ENCODE peak calls at places on chromosomes 3 and 15, in six cellular contexts. O, A, Q, J, C and F are unnamed samples.

GRCh38 chr3:52408466-52408865 is 36.4 kb downstream of the SEMA3G start:
- DNase-seq in Q (no peak), C (no peak), J (no peak), O (no peak), A (peak; percentile 54), F (no peak)

GRCh38 chr3:72891053-72891855 is 3.4 kb downstream of the GXYLT2 start:
- DNase-seq in J (no peak), C (no peak), O (no peak), A (peak; percentile 81), Q (no peak), F (no peak)

GRCh38 chr3:170907519-170908234 is 760 bp downstream of the EIF5A2 start:
- DNase-seq in O (peak; percentile 11), C (no peak), Q (no peak), J (peak; percentile 4), A (peak; percentile 65), F (no peak)

GRCh38 chr3:31312400-31312799 is 220.3 kb upstream of the STT3B start:
- DNase-seq in J (no peak), C (no peak), A (no peak), Q (no peak), O (no peak), F (no peak)

GRCh38 chr3:192514081-192514753 is 213.1 kb downstream of the FGF12 start:
- DNase-seq in Q (no peak), J (no peak), A (no peak), C (no peak), O (no peak), F (no peak)

GRCh38 chr3:58403513-58404109 is 30.0 kb downstream of the PDHB start:
- DNase-seq in O (no peak), J (no peak), Q (no peak), C (no peak), A (no peak), F (no peak)

GRCh38 chr15:67180514-67181191 is 73.8 kb downstream of the AAGAB start:
- DNase-seq in J (no peak), A (no peak), C (no peak), Q (no peak), O (no peak), F (no peak)

GRCh38 chr3:24184528-24185176 is 239.6 kb downstream of the NR1D2 start:
- DNase-seq in A (no peak), J (no peak), C (no peak), Q (no peak), O (no peak), F (no peak)

GRCh38 chr3:34219556-34219955 is 421.1 kb downstream of the PDCD6IP start:
- DNase-seq in O (no peak), A (no peak), Q (no peak), C (no peak), J (no peak), F (no peak)

GRCh38 chr3:187986514-187986934 is 167.4 kb upstream of the LPP start:
- DNase-seq in A (no peak), O (no peak), Q (no peak), J (no peak), C (no peak), F (peak; percentile 35)

GRCh38 chr3:132822266-132822665 is 100.1 kb upstream of the NPHP3 start:
- DNase-seq in Q (no peak), J (no peak), C (no peak), O (no peak), A (no peak), F (no peak)